ENCODE peak calls at places on chromosomes 13 and 19, in five cellular contexts. N is tibial nerve, W is HepG2, A is GM12892, R is H54. U is an unnamed sample.

GRCh38 chr19:57515218-57515617 is 11.9 kb upstream of the ZNF549 start:
- DNase-seq in A (no peak), R (no peak), N (no peak), W (no peak), U (no peak)

GRCh38 chr13:41649659-41650058 is 192.3 kb downstream of the RGCC start:
- DNase-seq in W (peak; percentile 41), A (no peak), R (no peak), N (no peak), U (no peak)

GRCh38 chr13:41413907-41414306 is 43.4 kb upstream of the RGCC start:
- DNase-seq in R (no peak), W (no peak), N (no peak), A (no peak), U (no peak)

GRCh38 chr13:79525458-79525857 is 44.5 kb downstream of the NDFIP2 start:
- DNase-seq in N (no peak), A (no peak), R (no peak), W (peak; percentile 6), U (no peak)

GRCh38 chr19:4342421-4343055 is 824 bp upstream of the MPND start:
- DNase-seq in W (peak; percentile 100), N (peak; percentile 89), A (peak; percentile 90), R (peak; percentile 93), U (peak; percentile 96)

GRCh38 chr13:93818345-93818744 is 591.7 kb downstream of the GPC6 start:
- DNase-seq in A (no peak), N (no peak), W (no peak), R (no peak), U (no peak)

GRCh38 chr13:112095354-112095753 is 28.4 kb downstream of the SOX1 start:
- DNase-seq in R (no peak), W (no peak), A (no peak), N (no peak), U (no peak)

GRCh38 chr13:27036236-27036981 is 135.2 kb downstream of the USP12 start:
- DNase-seq in N (no peak), A (no peak), W (no peak), R (no peak), U (no peak)

GRCh38 chr19:39428309-39429112 is 7.2 kb downstream of the RPS16 start:
- DNase-seq in R (peak; percentile 79), W (peak; percentile 66), N (peak; percentile 46), A (no peak), U (peak; percentile 52)

GRCh38 chr19:48551437-48552302 is at the start of gene SULT2B1:
- DNase-seq in W (no peak), R (no peak), A (no peak), N (no peak), U (peak; percentile 85)

GRCh38 chr19:50639121-50640112 is at the start of gene SYT3:
- DNase-seq in W (no peak), R (peak; percentile 93), A (no peak), N (no peak), U (peak; percentile 48)

GRCh38 chr19:4671182-4671851 is 1.2 kb upstream of the MYDGF start:
- DNase-seq in W (peak; percentile 12), R (no peak), N (no peak), A (no peak), U (no peak)

GRCh38 chr13:107764012-107764411 is 451.3 kb downstream of the LIG4 start:
- DNase-seq in N (no peak), W (no peak), R (no peak), A (no peak), U (no peak)

GRCh38 chr19:56942749-56943148 is 102.2 kb upstream of the PEG3 start:
- DNase-seq in R (no peak), W (no peak), N (no peak), A (peak; percentile 19), U (peak; percentile 38)

GRCh38 chr13:61123533-61124269 is 291.9 kb downstream of the PCDH20 start:
- DNase-seq in R (no peak), W (no peak), N (no peak), A (no peak), U (no peak)

GRCh38 chr19:6423499-6424189 is 967 bp downstream of the KHSRP start:
- DNase-seq in R (peak; percentile 75), A (no peak), N (no peak), W (peak; percentile 49), U (no peak)

GRCh38 chr13:114115191-114115671 is 17.2 kb downstream of the RASA3 start:
- DNase-seq in N (peak; percentile 13), A (no peak), R (peak; percentile 91), W (peak; percentile 33), U (peak; percentile 29)

GRCh38 chr19:33401683-33402420 is 28.3 kb downstream of the CEBPG start:
- DNase-seq in N (peak; percentile 8), R (no peak), A (no peak), W (no peak), U (no peak)

GRCh38 chr19:38134538-38135149 is 89.4 kb downstream of the DPF1 start:
- DNase-seq in R (no peak), A (no peak), N (no peak), W (peak; percentile 38), U (peak; percentile 27)

GRCh38 chr13:100314132-100314910 is 225.4 kb downstream of the PCCA start:
- DNase-seq in A (no peak), N (no peak), R (no peak), W (peak; percentile 96), U (no peak)

GRCh38 chr13:111539791-111540446 is 219.5 kb downstream of the TEX29 start:
- DNase-seq in R (no peak), A (no peak), N (no peak), W (no peak), U (no peak)

GRCh38 chr13:109376936-109377335 is 409.4 kb downstream of the IRS2 start:
- DNase-seq in R (no peak), N (no peak), A (no peak), W (no peak), U (no peak)

GRCh38 chr19:40321566-40322270 is 26.5 kb downstream of the C19orf47 start:
- DNase-seq in R (no peak), N (no peak), W (no peak), A (no peak), U (no peak)

GRCh38 chr19:51422053-51422448 is 4.6 kb upstream of the SIGLEC10 start:
- DNase-seq in R (peak; percentile 57), A (peak; percentile 89), N (peak; percentile 56), W (peak; percentile 67), U (peak; percentile 86)

GRCh38 chr13:110628477-110628793 is 13.1 kb downstream of the NAXD start:
- DNase-seq in A (no peak), N (no peak), W (no peak), R (no peak), U (no peak)

GRCh38 chr19:1098177-1099051 is 3.2 kb upstream of the POLR2E start:
- DNase-seq in W (peak; percentile 94), N (no peak), R (no peak), A (no peak), U (peak; percentile 60)

GRCh38 chr19:3665681-3666544 is 34.4 kb downstream of the PIP5K1C start:
- DNase-seq in A (peak; percentile 93), N (peak; percentile 42), R (peak; percentile 79), W (peak; percentile 13), U (peak; percentile 69)

GRCh38 chr19:1401138-1401888 is at the start of gene GAMT:
- DNase-seq in A (peak; percentile 79), N (no peak), R (no peak), W (no peak), U (no peak)

GRCh38 chr19:40284501-40285352 is at the start of gene AKT2:
- DNase-seq in A (peak; percentile 49), W (no peak), R (peak; percentile 72), N (no peak), U (no peak)

GRCh38 chr19:48512504-48513288 is 1.1 kb upstream of the LMTK3 start:
- DNase-seq in A (no peak), N (no peak), W (no peak), R (no peak), U (no peak)

GRCh38 chr13:110471833-110472162 is 89.7 kb downstream of the RAB20 start:
- DNase-seq in R (no peak), A (peak; percentile 68), N (no peak), W (no peak), U (peak; percentile 35)

GRCh38 chr13:78491978-78492377 is 111.4 kb downstream of the POU4F1 start:
- DNase-seq in A (no peak), N (no peak), W (no peak), R (no peak), U (no peak)
- TF ChIP-seq POLR2A in A (no peak), N (no peak), W (no peak), R (no peak), U (no peak)

DNA sequence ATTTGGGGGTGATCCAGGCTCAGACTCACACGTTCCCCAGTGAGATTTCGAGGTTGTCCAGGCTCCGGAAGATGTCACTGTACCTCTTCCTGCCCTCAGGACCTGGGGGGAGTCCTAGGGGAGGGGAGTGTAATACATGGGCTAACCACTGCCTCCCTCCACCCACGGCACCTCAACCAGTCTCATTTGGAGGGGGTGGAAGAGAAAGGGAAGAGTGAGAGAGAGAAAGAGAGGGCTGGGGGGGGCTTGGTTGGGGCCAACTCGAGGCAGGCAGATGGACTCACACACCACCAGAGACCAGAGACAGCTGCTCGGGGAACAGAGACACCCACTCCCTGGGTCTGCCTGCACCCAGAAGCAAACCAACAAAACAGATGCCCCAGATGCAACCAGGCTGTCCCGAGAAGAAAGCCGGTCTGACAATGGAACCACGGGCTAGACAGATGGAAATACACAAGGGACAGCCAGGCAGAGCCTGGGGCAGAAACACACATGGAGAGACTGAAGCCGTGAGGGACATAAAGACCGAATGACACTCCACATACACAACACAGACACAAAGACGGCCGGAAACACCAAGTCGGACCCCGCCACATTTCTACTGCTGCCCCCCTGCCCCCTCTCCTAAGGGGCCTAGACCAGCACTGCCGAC is 825 bp downstream of the GMIP start:
- DNase-seq in N (no peak), R (peak; percentile 60), A (peak; percentile 71), W (no peak), U (no peak)
- TF ChIP-seq POLR2A in N (no peak), R (no peak), A (peak; percentile 63), W (no peak), U (no peak)

GRCh38 chr19:2663920-2664571 is 38.4 kb downstream of the GNG7 start:
- DNase-seq in R (no peak), A (peak; percentile 67), W (no peak), N (no peak), U (peak; percentile 47)
- TF ChIP-seq POLR2A in R (no peak), A (no peak), W (no peak), N (no peak), U (no peak)

DNA sequence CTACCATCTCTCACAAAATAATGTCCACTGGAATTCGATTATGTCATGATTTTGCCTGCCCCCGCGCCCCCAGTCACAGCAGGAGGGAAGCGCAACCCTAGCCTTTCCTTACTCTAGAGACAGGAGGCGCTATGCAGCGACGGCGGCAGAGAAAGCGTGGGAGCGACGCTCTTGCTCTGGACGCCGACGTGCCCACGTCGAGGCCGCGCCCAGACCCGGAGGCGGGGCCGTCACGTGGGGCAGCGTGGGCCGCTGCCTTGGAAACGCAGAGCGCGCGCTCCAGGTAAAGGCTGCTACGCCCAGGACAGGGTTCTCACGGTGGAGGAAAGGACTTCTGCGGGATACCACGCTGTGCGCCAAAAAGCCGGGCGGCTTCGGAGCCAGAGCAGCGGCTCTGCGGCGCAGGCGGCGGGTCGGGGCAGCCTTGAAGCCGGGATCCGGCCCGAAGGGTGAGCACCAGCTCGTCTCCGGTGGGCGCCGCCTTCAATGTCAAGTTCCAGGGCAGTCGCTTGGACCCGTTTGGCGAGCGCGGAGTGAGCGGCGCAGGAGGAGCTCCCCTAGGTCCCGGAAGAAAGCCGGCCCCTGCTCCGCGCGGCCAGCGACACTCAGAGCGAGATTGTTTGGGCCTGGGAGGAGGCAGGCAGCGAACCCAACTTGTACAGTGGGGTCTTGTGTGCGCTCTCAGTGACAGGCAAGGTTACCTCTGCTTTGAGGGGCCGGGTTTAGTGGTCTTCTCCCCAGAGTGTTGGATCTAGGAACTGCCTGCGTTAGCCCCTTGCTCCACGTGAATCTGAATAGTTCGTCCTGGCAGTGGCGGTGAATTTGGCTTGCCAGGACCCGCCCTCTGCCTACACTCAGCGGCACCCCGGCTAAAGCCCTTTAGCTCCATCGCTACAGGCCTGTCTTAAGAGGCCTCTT is 121.7 kb downstream of the MRPL57 start:
- DNase-seq in R (peak; percentile 63), A (peak; percentile 81), W (peak; percentile 83), N (peak; percentile 49), U (peak; percentile 86)
- TF ChIP-seq POLR2A in R (peak; percentile 37), A (peak; percentile 63), W (no peak), N (peak; percentile 41), U (no peak)

U was measured in stomach.